ENCODE peak calls at places on chromosome 6, in ten cellular contexts. R is tibial nerve, W is Peyer's patch, O is adrenal gland, A is A549, E is psoas muscle, J is cardiac muscle cell, G is heart right ventricle, C is HCT116, Y is K562. N is an unnamed sample. For H3K4me1, the result is how much of the 10 kb centered on the place peaks cover.

GRCh38 chr6:150622941-150623874 is 23.5 kb downstream of the PLEKHG1 start:
- DNase-seq in R (no peak), W (no peak), O (no peak), A (no peak), E (no peak), J (no peak), G (no peak), C (no peak), Y (no peak), N (no peak)

GRCh38 chr6:87115402-87116135 is 20.7 kb upstream of the CGA start:
- DNase-seq in R (no peak), W (no peak), O (no peak), A (no peak), E (no peak), J (no peak), G (no peak), C (no peak), Y (no peak), N (no peak)

GRCh38 chr6:13026100-13026499 is 302.2 kb downstream of the TBC1D7 start:
- DNase-seq in R (no peak), W (no peak), O (no peak), A (no peak), E (no peak), J (no peak), G (no peak), C (no peak), Y (no peak), N (no peak)

GRCh38 chr6:90508753-90509152 is 78.1 kb downstream of the MAP3K7 start:
- DNase-seq in R (no peak), W (no peak), O (no peak), A (no peak), E (no peak), J (no peak), G (no peak), C (no peak), Y (no peak), N (no peak)

GRCh38 chr6:69825904-69826303 is 29.1 kb upstream of the LMBRD1 start:
- DNase-seq in R (no peak), W (no peak), O (no peak), A (no peak), E (no peak), J (no peak), G (no peak), C (no peak), Y (no peak), N (no peak)

GRCh38 chr6:169172435-169172834 is 81.2 kb downstream of the THBS2 start:
- DNase-seq in R (peak), W (no peak), O (peak), A (peak), E (no peak), J (no peak), G (no peak), C (peak), Y (no peak), N (no peak)

GRCh38 chr6:129110687-129111343 is 227.9 kb downstream of the LAMA2 start:
- DNase-seq in R (no peak), W (no peak), O (no peak), A (no peak), E (no peak), J (no peak), G (no peak), C (no peak), Y (no peak), N (no peak)

GRCh38 chr6:125747589-125748533 is 1.6 kb upstream of the HEY2 start:
- DNase-seq in R (no peak), W (peak), O (peak), A (no peak), E (peak), J (peak), G (peak), C (no peak), Y (peak), N (peak)

GRCh38 chr6:88008821-88009220 is 38.8 kb upstream of the SPACA1 start:
- DNase-seq in R (no peak), W (no peak), O (no peak), A (peak), E (no peak), J (no peak), G (no peak), C (no peak), Y (no peak), N (no peak)

GRCh38 chr6:131382646-131383045 is 190.4 kb upstream of the ARG1 start:
- DNase-seq in R (no peak), W (no peak), O (no peak), A (no peak), E (no peak), J (no peak), G (no peak), C (no peak), Y (no peak), N (no peak)

GRCh38 chr6:127186889-127187288 is 68.4 kb downstream of the RSPO3 start:
- DNase-seq in R (peak), W (peak), O (peak), A (peak), E (peak), J (peak), G (peak), C (peak), Y (peak), N (peak)

GRCh38 chr6:146892613-146893401 is 294.0 kb downstream of the ADGB start:
- DNase-seq in R (no peak), W (no peak), O (no peak), A (no peak), E (no peak), J (no peak), G (no peak), C (no peak), Y (no peak), N (no peak)

GRCh38 chr6:153123801-153124200 is 7.3 kb downstream of the RGS17 start:
- DNase-seq in R (no peak), W (no peak), O (no peak), A (no peak), E (no peak), J (no peak), G (no peak), C (no peak), Y (no peak), N (no peak)

DNA sequence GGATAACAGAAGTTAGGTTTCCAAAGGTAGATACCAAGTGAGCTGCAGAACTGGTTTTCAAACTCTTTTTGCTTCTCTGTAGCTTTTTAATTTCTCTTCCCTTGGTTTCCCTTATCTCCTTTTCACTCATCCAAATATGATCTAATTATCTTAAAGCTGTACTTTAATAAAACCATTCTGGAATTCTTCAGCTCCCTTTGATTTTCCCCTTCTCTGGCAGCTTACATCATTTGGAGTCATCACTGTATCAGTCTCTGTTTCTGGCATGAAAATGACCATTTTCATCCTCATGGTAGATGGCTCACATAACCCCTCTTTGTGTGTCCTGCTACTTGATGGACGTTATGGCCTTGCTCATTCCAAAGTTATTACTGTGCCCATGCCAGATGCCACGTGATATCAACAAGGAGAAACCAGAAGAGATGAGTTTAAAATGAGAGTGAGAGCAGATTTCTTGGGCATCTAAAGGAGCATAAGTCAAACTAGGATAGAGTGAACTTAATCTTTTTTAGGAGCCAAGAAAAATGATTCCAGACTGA is 620.2 kb downstream of the QKI start:
- DNase-seq in R (no peak), W (no peak), O (no peak), A (no peak), E (no peak), J (no peak), G (no peak), C (no peak), Y (no peak), N (no peak)
- H3K4me1 ChIP-seq in R (under half), W (under half), O (under half), A (under half), E (under half), J (under half), G (under half), C (under half), Y (under half), N (under half)

GRCh38 chr6:41371461-41371991 is 36.1 kb downstream of the NCR2 start:
- DNase-seq in R (no peak), W (peak), O (peak), A (no peak), E (peak), J (peak), G (peak), C (no peak), Y (no peak), N (peak)
- H3K4me3 ChIP-seq in R (peak), W (peak), O (no peak), A (no peak), E (peak), J (peak), G (peak), C (no peak), Y (no peak), N (peak)

GRCh38 chr6:163949367-163949766 is 534.8 kb downstream of the QKI start:
- DNase-seq in R (no peak), W (no peak), O (no peak), A (no peak), E (no peak), J (no peak), G (no peak), C (no peak), Y (no peak), N (no peak)
- TF ChIP-seq CTCF in R (no peak), W (no peak), O (no peak), A (no peak), E (no peak), J (no peak), G (no peak), C (no peak), Y (no peak), N (no peak)

GRCh38 chr6:11296449-11297375 is 64.2 kb upstream of the NEDD9 start:
- DNase-seq in R (no peak), W (no peak), O (no peak), A (no peak), E (no peak), J (no peak), G (no peak), C (no peak), Y (no peak), N (no peak)
- H3K4me1 ChIP-seq in R (under half), W (under half), O (under half), A (under half), E (under half), J (under half), G (under half), C (under half), Y (under half), N (under half)

GRCh38 chr6:329888-330691 is 37.8 kb downstream of the DUSP22 start:
- DNase-seq in R (peak), W (peak), O (no peak), A (peak), E (no peak), J (peak), G (no peak), C (no peak), Y (peak), N (peak)
- H3K4me3 ChIP-seq in R (no peak), W (no peak), O (no peak), A (no peak), E (no peak), J (no peak), G (no peak), C (no peak), Y (no peak), N (no peak)

DNA sequence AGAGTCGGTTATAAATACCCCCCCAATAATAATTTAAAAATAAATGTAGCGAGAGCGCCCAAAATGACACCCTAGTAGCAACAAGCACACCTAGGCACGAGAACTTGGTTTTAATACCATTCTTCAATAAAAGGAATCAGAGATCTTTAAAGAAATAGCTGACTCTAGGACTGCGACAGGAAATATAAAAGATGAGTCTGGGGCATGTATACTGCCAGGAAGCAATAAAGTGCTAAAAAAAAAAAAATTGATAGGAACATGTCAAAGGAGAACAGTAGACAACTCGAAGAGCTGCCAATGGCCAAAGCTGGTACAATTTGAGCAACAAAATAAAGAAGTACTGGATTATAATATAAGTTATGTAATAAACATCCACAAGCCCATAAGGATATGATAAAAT is 2.2 kb downstream of the PNISR start:
- DNase-seq in R (no peak), W (no peak), O (no peak), A (no peak), E (no peak), J (no peak), G (no peak), C (no peak), Y (no peak), N (no peak)
- TF ChIP-seq CTCF in R (no peak), W (no peak), O (no peak), A (no peak), E (no peak), J (no peak), G (no peak), C (no peak), Y (no peak), N (no peak)

N was measured in left ventricle myocardium inferior.